ENCODE peak calls at places on chromosomes 1 and 21, in four cellular contexts. A, K, J and V are unnamed samples.

GRCh38 chr1:200862713-200863415 is 9.9 kb upstream of the GPR25 start:
- DNase-seq in A (no peak), K (no peak), J (no peak), V (no peak)

GRCh38 chr1:65049941-65050713 is 83.8 kb upstream of the JAK1 start:
- DNase-seq in A (no peak), K (no peak), J (no peak), V (no peak)

GRCh38 chr1:24349891-24350290 is 30.7 kb downstream of the GRHL3 start:
- DNase-seq in A (peak; percentile 29), K (no peak), J (no peak), V (no peak)

GRCh38 chr1:160707171-160708109 is 4.2 kb downstream of the CD48 start:
- DNase-seq in A (no peak), K (no peak), J (no peak), V (no peak)

GRCh38 chr1:69569983-69570755 is 2.4 kb downstream of the LRRC7 start:
- DNase-seq in A (no peak), K (no peak), J (no peak), V (no peak)

GRCh38 chr1:226447932-226448670 is 40.2 kb upstream of the PARP1 start:
- DNase-seq in A (peak; percentile 40), K (no peak), J (no peak), V (no peak)

GRCh38 chr1:80375662-80376061 is 1369.1 kb upstream of the ADGRL4 start:
- DNase-seq in A (peak; percentile 81), K (peak; percentile 59), J (no peak), V (no peak)

GRCh38 chr1:158055854-158056253 is 62.4 kb downstream of the KIRREL1 start:
- DNase-seq in A (no peak), K (no peak), J (no peak), V (no peak)

GRCh38 chr1:2413495-2414296 is 1.3 kb upstream of the PEX10 start:
- DNase-seq in A (no peak), K (no peak), J (no peak), V (no peak)

GRCh38 chr1:154768456-154769125 is 101.5 kb downstream of the KCNN3 start:
- DNase-seq in A (peak; percentile 32), K (no peak), J (no peak), V (peak; percentile 48)

GRCh38 chr21:21165063-21165645 is 166.9 kb downstream of the NCAM2 start:
- DNase-seq in A (peak; percentile 93), K (no peak), J (no peak), V (no peak)

GRCh38 chr21:42037943-42038342 is 27.8 kb upstream of the ZBTB21 start:
- DNase-seq in A (no peak), K (no peak), J (peak; percentile 84), V (no peak)

GRCh38 chr1:147757015-147757990 is 3.1 kb downstream of the GJA5 start:
- DNase-seq in A (no peak), K (no peak), J (no peak), V (peak; percentile 71)

GRCh38 chr1:25640646-25641328 is 24.2 kb downstream of the MAN1C1 start:
- DNase-seq in A (no peak), K (no peak), J (no peak), V (no peak)

GRCh38 chr1:209862598-209863498 is 35.1 kb downstream of the UTP25 start:
- DNase-seq in A (no peak), K (no peak), J (no peak), V (no peak)

GRCh38 chr1:27161594-27161993 is 6.7 kb upstream of the SLC9A1 start:
- DNase-seq in A (peak; percentile 8), K (no peak), J (no peak), V (no peak)

GRCh38 chr1:169782596-169782995 is 12.1 kb downstream of the METTL18 start:
- DNase-seq in A (no peak), K (no peak), J (no peak), V (no peak)

GRCh38 chr21:27363719-27364479 is 397.0 kb upstream of the ADAMTS5 start:
- DNase-seq in A (no peak), K (no peak), J (no peak), V (no peak)

GRCh38 chr1:178055093-178055492 is 38.8 kb upstream of the RASAL2 start:
- DNase-seq in A (peak; percentile 52), K (no peak), J (peak; percentile 49), V (peak; percentile 78)

GRCh38 chr1:109826446-109826845 is 62.7 kb upstream of the EPS8L3 start:
- DNase-seq in A (no peak), K (no peak), J (no peak), V (no peak)

GRCh38 chr1:43477716-43478115 is 24.0 kb upstream of the HYI start:
- DNase-seq in A (no peak), K (no peak), J (no peak), V (no peak)

GRCh38 chr1:206505702-206506375 is 1.5 kb upstream of the RASSF5 start:
- DNase-seq in A (peak; percentile 58), K (no peak), J (no peak), V (peak; percentile 29)

GRCh38 chr1:59690531-59690930 is 124.2 kb upstream of the HOOK1 start:
- DNase-seq in A (no peak), K (no peak), J (no peak), V (no peak)

GRCh38 chr21:18041012-18041411 is 203.6 kb upstream of the CHODL start:
- DNase-seq in A (peak; percentile 19), K (no peak), J (no peak), V (no peak)

GRCh38 chr1:67367370-67368345 is 60.0 kb downstream of the IL12RB2 start:
- DNase-seq in A (peak; percentile 40), K (no peak), J (peak; percentile 78), V (no peak)

GRCh38 chr1:200992382-200993101 is 31.0 kb downstream of the KIF21B start:
- DNase-seq in A (no peak), K (no peak), J (no peak), V (no peak)

GRCh38 chr1:210233495-210234253 is 1.1 kb downstream of the SERTAD4 start:
- DNase-seq in A (peak; percentile 77), K (no peak), J (no peak), V (peak; percentile 83)

GRCh38 chr21:44510508-44511218 is 29.3 kb downstream of the KRTAP10-1 start:
- DNase-seq in A (peak; percentile 32), K (no peak), J (peak; percentile 74), V (peak; percentile 87)

GRCh38 chr21:44508711-44509445 is 31.1 kb downstream of the KRTAP10-1 start:
- DNase-seq in A (no peak), K (no peak), J (peak; percentile 17), V (no peak)

GRCh38 chr21:44510109-44510507 is 29.9 kb downstream of the KRTAP10-1 start:
- DNase-seq in A (no peak), K (no peak), J (no peak), V (no peak)

GRCh38 chr21:44508426-44508710 is 31.6 kb downstream of the KRTAP10-1 start:
- DNase-seq in A (no peak), K (no peak), J (peak; percentile 17), V (no peak)

DNA sequence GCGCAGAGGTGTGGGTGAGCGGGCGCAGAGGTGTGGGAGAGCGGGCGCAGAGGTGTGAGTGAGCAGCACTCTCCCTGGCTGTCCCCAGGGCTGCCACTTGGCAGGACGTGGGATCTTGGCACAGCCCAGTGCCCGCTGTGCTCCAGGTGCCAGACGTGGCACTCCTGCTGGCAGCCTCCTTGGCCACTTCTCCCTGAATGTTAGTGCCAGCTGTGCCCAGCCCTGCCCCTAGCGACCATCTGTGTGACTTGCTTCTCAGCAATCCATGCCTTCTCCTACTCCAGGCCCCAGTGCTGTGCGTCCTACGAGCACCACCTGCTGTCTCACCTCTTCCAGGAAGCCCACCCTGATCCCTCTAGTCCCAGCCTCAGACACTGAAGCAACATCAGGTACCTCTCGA is 30.5 kb downstream of the KRTAP10-1 start:
- DNase-seq in A (no peak), K (no peak), J (peak; percentile 71), V (peak; percentile 92)
- TF ChIP-seq CTCF in A (no peak), K (peak; percentile 28), J (peak; percentile 55), V (peak; percentile 47)

DNA sequence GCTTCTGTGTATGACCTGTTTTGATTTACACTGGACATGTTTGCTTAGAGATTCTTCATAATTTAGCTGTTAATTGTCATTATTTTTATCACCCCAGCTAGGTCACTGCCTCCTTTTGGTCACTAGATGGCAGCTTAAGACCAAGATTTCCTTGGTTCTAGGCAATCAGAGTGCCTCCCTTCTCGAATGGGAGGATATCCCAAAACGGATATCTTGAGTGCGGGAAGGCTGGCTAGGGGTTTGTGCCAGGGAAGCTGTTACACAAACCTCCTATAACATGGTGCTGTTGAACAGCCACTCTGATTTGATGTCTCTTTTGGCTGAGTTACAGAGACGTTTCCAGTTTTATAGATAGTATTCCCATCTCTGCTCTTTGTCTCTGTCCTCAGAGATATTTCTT is 283.5 kb downstream of the S1PR1 start:
- DNase-seq in A (peak; percentile 63), K (no peak), J (no peak), V (no peak)
- TF ChIP-seq CTCF in A (peak; percentile 77), K (peak; percentile 90), J (peak; percentile 63), V (peak; percentile 64)

GRCh38 chr21:35561076-35561475 is 499.2 kb downstream of the SETD4 start:
- DNase-seq in A (no peak), K (no peak), J (no peak), V (no peak)

GRCh38 chr21:35556536-35556935 is 503.8 kb downstream of the SETD4 start:
- DNase-seq in A (no peak), K (no peak), J (no peak), V (no peak)

GRCh38 chr21:35562876-35563275 is 497.4 kb downstream of the SETD4 start:
- DNase-seq in A (peak; percentile 87), K (no peak), J (no peak), V (no peak)

GRCh38 chr21:35559881-35560280 is 500.4 kb downstream of the SETD4 start:
- DNase-seq in A (peak; percentile 72), K (no peak), J (no peak), V (no peak)

DNA sequence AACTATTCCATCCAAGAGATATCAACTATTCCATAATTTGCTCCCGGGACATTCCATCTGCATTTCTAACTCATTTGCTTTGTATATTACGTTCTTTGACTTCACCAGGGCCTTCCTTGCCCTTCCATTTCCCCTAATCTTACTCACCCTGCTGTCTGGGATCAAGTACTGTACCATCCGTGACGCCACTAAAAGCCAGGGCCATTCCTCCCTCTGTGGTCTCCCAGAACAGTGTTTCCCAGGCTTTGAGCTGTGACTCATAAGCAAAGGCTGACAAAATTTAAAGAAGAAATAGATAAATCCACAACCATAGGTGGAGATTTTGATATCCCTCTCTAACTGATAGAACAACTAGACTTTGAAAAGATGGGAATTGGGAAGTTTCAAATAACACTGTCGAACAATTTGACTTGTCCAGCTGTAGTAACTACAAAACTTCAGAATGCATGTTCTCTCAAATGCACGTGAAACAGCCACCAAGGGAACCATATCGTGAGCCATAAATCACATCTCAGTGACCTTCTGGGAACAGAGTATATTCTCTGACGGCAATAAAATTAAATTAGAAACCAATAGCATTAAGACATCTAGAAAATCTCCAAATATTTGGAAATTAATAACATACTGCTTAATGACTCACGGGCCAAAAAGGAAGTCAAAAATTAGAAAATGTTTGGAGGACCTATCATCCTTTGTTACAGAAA is 501.0 kb downstream of the SETD4 start:
- DNase-seq in A (peak; percentile 98), K (no peak), J (no peak), V (no peak)
- TF ChIP-seq CTCF in A (peak; percentile 19), K (no peak), J (no peak), V (no peak)

GRCh38 chr1:8903908-8904650 is 25.6 kb upstream of the ENO1 start:
- DNase-seq in A (peak; percentile 98), K (peak; percentile 95), J (peak; percentile 32), V (no peak)
- TF ChIP-seq CTCF in A (no peak), K (no peak), J (no peak), V (no peak)